ENCODE peak calls at places on chromosome 13, in six cellular contexts. One of them, this sample, is unnamed.

GRCh38 chr13:40613192-40613818 is 53.1 kb downstream of the FOXO1 start:
- DNase-seq in heart right ventricle: peak; percentile 60
- DNase-seq in CD4-positive, CD25-positive, alpha-beta regulatory T cell: peak; percentile 88
- DNase-seq in endothelial cell of umbilical vein: peak; percentile 70
- DNase-seq in CD8-positive, alpha-beta T cell: peak; percentile 57
- DNase-seq in left ventricle myocardium inferior: no peak
- DNase-seq in this sample: peak; percentile 72

GRCh38 chr13:74695021-74695800 is 561.0 kb upstream of the KLF12 start:
- DNase-seq in CD4-positive, CD25-positive, alpha-beta regulatory T cell: no peak
- DNase-seq in CD8-positive, alpha-beta T cell: no peak
- DNase-seq in left ventricle myocardium inferior: no peak
- DNase-seq in heart right ventricle: no peak
- DNase-seq in endothelial cell of umbilical vein: no peak
- DNase-seq in this sample: no peak

GRCh38 chr13:79311456-79311855 is 94.6 kb downstream of the RBM26 start:
- DNase-seq in left ventricle myocardium inferior: no peak
- DNase-seq in endothelial cell of umbilical vein: peak; percentile 72
- DNase-seq in CD8-positive, alpha-beta T cell: no peak
- DNase-seq in CD4-positive, CD25-positive, alpha-beta regulatory T cell: no peak
- DNase-seq in heart right ventricle: no peak
- DNase-seq in this sample: no peak

GRCh38 chr13:51804295-51805172 is 571 bp upstream of the DHRS12 start:
- DNase-seq in endothelial cell of umbilical vein: no peak
- DNase-seq in CD8-positive, alpha-beta T cell: no peak
- DNase-seq in heart right ventricle: peak; percentile 50
- DNase-seq in left ventricle myocardium inferior: no peak
- DNase-seq in CD4-positive, CD25-positive, alpha-beta regulatory T cell: no peak
- DNase-seq in this sample: peak; percentile 66

GRCh38 chr13:32211788-32212187 is 103.4 kb downstream of the ZAR1L start:
- DNase-seq in endothelial cell of umbilical vein: no peak
- DNase-seq in CD4-positive, CD25-positive, alpha-beta regulatory T cell: no peak
- DNase-seq in CD8-positive, alpha-beta T cell: no peak
- DNase-seq in left ventricle myocardium inferior: no peak
- DNase-seq in heart right ventricle: no peak
- DNase-seq in this sample: no peak

GRCh38 chr13:33139186-33139585 is 123.0 kb downstream of the KL start:
- DNase-seq in endothelial cell of umbilical vein: no peak
- DNase-seq in left ventricle myocardium inferior: peak; percentile 70
- DNase-seq in heart right ventricle: peak; percentile 76
- DNase-seq in CD8-positive, alpha-beta T cell: no peak
- DNase-seq in CD4-positive, CD25-positive, alpha-beta regulatory T cell: no peak
- DNase-seq in this sample: no peak

GRCh38 chr13:76764429-76764828 is 121.8 kb downstream of the KCTD12 start:
- DNase-seq in CD8-positive, alpha-beta T cell: no peak
- DNase-seq in heart right ventricle: peak; percentile 86
- DNase-seq in CD4-positive, CD25-positive, alpha-beta regulatory T cell: no peak
- DNase-seq in left ventricle myocardium inferior: peak; percentile 67
- DNase-seq in endothelial cell of umbilical vein: peak; percentile 87
- DNase-seq in this sample: no peak

GRCh38 chr13:30526612-30527217 is 61.0 kb upstream of the HMGB1 start:
- DNase-seq in CD8-positive, alpha-beta T cell: no peak
- DNase-seq in CD4-positive, CD25-positive, alpha-beta regulatory T cell: no peak
- DNase-seq in endothelial cell of umbilical vein: no peak
- DNase-seq in left ventricle myocardium inferior: peak; percentile 18
- DNase-seq in heart right ventricle: peak; percentile 6
- DNase-seq in this sample: no peak

GRCh38 chr13:107025991-107026390 is 458.1 kb upstream of the ARGLU1 start:
- DNase-seq in left ventricle myocardium inferior: peak; percentile 31
- DNase-seq in CD8-positive, alpha-beta T cell: no peak
- DNase-seq in endothelial cell of umbilical vein: no peak
- DNase-seq in CD4-positive, CD25-positive, alpha-beta regulatory T cell: no peak
- DNase-seq in heart right ventricle: peak; percentile 66
- DNase-seq in this sample: no peak

GRCh38 chr13:106513025-106513424 is 22.4 kb downstream of the EFNB2 start:
- DNase-seq in CD4-positive, CD25-positive, alpha-beta regulatory T cell: no peak
- DNase-seq in CD8-positive, alpha-beta T cell: no peak
- DNase-seq in heart right ventricle: no peak
- DNase-seq in left ventricle myocardium inferior: no peak
- DNase-seq in endothelial cell of umbilical vein: peak; percentile 81
- DNase-seq in this sample: no peak

GRCh38 chr13:21458457-21458815 is 667 bp downstream of the ZDHHC20 start:
- DNase-seq in CD4-positive, CD25-positive, alpha-beta regulatory T cell: peak; percentile 72
- DNase-seq in CD8-positive, alpha-beta T cell: peak; percentile 46
- DNase-seq in heart right ventricle: peak; percentile 23
- DNase-seq in left ventricle myocardium inferior: peak; percentile 46
- DNase-seq in endothelial cell of umbilical vein: peak; percentile 25
- DNase-seq in this sample: peak; percentile 50

DNA sequence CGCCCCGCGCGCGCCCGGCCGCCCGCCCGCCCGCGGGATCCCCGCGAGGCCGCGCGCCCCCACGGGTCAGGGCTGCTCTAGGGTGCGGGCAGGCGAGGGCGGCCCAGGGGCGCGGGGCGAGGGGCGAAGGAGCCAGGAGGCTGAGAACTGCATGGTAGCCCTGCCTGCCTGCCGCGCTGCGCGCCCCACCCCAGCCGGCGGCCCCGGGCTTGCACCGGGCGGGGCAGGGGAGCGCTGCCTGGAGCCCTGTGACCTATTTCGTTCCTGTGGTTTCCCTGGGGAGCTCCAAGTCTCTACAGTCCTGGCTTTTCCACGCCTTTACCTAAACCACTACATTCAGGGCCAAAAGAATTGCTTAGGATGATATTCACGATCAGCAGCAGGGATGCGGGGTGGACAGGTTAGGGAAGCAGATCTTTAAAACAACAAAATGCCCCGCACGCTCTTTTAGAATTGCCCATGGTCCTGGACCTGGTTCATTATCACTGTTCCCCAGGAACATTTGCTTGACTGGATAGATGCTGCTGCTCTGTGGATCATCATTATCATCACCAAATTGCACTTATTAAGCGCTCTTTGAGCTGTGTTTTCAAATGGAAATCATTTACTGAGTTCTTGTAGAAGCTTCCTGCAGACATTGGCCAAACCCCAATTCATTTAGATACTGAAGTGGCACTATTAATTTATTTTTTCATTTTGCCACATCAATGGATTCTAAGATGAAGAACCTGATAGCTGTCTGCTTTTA is 423 bp upstream of the GPR12 start:
- DNase-seq in heart right ventricle: no peak
- DNase-seq in left ventricle myocardium inferior: no peak
- DNase-seq in CD8-positive, alpha-beta T cell: no peak
- DNase-seq in CD4-positive, CD25-positive, alpha-beta regulatory T cell: no peak
- DNase-seq in endothelial cell of umbilical vein: no peak
- DNase-seq in this sample: no peak
- H3K27me3 ChIP-seq in heart right ventricle: peaks cover 83% of the 10 kb centered on the region
- H3K27me3 ChIP-seq in left ventricle myocardium inferior: peaks cover 99% of the 10 kb centered on the region
- H3K27me3 ChIP-seq in CD8-positive, alpha-beta T cell: peaks cover 8% of the 10 kb centered on the region
- H3K27me3 ChIP-seq in CD4-positive, CD25-positive, alpha-beta regulatory T cell: peaks cover 7% of the 10 kb centered on the region
- H3K27me3 ChIP-seq in endothelial cell of umbilical vein: peaks cover 40% of the 10 kb centered on the region
- H3K27me3 ChIP-seq in this sample: peaks cover 4% of the 10 kb centered on the region

DNA sequence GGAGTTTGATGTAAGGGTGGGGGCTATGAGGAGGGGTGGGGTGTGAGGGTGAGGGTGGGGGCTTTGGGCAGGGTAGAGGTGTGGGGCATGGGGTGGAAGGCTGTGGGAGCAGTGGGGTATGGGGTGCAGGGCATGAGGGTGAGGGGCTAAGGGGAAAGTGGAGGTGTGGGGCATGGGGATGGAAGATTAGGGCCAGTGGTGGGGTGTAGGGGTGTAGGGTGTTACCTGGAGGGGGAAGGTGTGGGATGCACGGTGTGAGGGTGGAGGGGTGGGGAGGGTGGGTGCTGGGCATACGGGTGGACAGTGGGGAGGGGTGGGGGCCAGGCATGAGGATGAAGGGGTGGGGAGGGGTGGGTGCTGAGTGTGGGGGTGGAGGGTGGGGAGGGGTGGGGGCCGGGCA is 22.9 kb upstream of the RASA3 start:
- DNase-seq in left ventricle myocardium inferior: no peak
- DNase-seq in endothelial cell of umbilical vein: no peak
- DNase-seq in CD4-positive, CD25-positive, alpha-beta regulatory T cell: no peak
- DNase-seq in CD8-positive, alpha-beta T cell: no peak
- DNase-seq in heart right ventricle: no peak
- DNase-seq in this sample: no peak
- H3K27me3 ChIP-seq in left ventricle myocardium inferior: peaks cover 10% of the 10 kb centered on the region
- H3K27me3 ChIP-seq in endothelial cell of umbilical vein: no peaks in the 10 kb centered on the region
- H3K27me3 ChIP-seq in CD4-positive, CD25-positive, alpha-beta regulatory T cell: no peaks in the 10 kb centered on the region
- H3K27me3 ChIP-seq in CD8-positive, alpha-beta T cell: no peaks in the 10 kb centered on the region
- H3K27me3 ChIP-seq in heart right ventricle: no peaks in the 10 kb centered on the region
- H3K27me3 ChIP-seq in this sample: no peaks in the 10 kb centered on the region

DNA sequence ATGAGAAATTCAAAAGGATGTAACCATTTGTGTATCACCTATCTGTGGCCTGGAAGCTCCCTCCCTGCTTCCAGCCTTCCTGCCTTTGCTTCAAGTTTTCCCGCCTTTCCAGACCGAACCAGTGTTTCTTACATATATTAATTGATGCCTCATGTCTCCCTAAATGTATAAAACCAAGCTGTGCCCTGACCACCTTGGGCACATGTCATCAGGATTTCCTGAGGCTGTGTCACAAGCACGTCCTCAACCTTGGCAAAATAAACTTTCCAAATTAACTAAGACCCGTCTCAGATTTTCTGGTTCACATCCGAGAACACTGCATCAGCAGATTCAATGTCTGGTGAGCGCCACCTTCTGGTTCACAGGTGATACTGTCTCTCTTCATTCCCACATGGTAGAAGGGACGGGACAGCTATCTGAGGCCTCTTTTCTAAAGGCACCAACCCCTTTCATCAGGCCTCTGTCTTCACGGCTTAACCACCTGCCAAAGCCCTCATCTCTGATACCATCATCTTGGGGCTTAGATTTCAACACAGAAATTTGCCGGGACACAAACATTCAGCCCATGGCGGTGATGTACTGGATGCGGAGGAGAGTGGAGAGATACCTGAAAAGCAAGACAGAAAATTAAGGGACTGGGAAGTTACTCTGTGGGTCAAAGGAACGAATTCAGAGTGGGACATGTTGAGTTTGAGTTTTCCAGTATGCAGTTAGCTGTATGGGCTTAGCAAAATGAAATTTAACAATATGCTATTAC is 58.7 kb upstream of the PABPC3 start:
- DNase-seq in CD8-positive, alpha-beta T cell: peak; percentile 42
- DNase-seq in left ventricle myocardium inferior: no peak
- DNase-seq in CD4-positive, CD25-positive, alpha-beta regulatory T cell: peak; percentile 71
- DNase-seq in heart right ventricle: peak; percentile 50
- DNase-seq in endothelial cell of umbilical vein: peak; percentile 46
- DNase-seq in this sample: peak; percentile 37
- H3K27me3 ChIP-seq in CD8-positive, alpha-beta T cell: no peaks in the 10 kb centered on the region
- H3K27me3 ChIP-seq in left ventricle myocardium inferior: peaks cover 77% of the 10 kb centered on the region
- H3K27me3 ChIP-seq in CD4-positive, CD25-positive, alpha-beta regulatory T cell: peaks cover 2% of the 10 kb centered on the region
- H3K27me3 ChIP-seq in heart right ventricle: peaks cover 45% of the 10 kb centered on the region
- H3K27me3 ChIP-seq in endothelial cell of umbilical vein: peaks cover 8% of the 10 kb centered on the region
- H3K27me3 ChIP-seq in this sample: no peaks in the 10 kb centered on the region

GRCh38 chr13:28531195-28531955 is 36.4 kb upstream of the FLT1 start:
- DNase-seq in CD8-positive, alpha-beta T cell: no peak
- DNase-seq in endothelial cell of umbilical vein: peak; percentile 85
- DNase-seq in heart right ventricle: peak; percentile 80
- DNase-seq in CD4-positive, CD25-positive, alpha-beta regulatory T cell: no peak
- DNase-seq in left ventricle myocardium inferior: peak; percentile 61
- DNase-seq in this sample: no peak

GRCh38 chr13:28532226-28533048 is 37.5 kb upstream of the FLT1 start:
- DNase-seq in endothelial cell of umbilical vein: peak; percentile 69
- DNase-seq in CD8-positive, alpha-beta T cell: no peak
- DNase-seq in heart right ventricle: peak; percentile 47
- DNase-seq in CD4-positive, CD25-positive, alpha-beta regulatory T cell: no peak
- DNase-seq in left ventricle myocardium inferior: peak; percentile 53
- DNase-seq in this sample: no peak

GRCh38 chr13:28529836-28530235 is 34.9 kb upstream of the FLT1 start:
- DNase-seq in CD4-positive, CD25-positive, alpha-beta regulatory T cell: no peak
- DNase-seq in CD8-positive, alpha-beta T cell: no peak
- DNase-seq in heart right ventricle: no peak
- DNase-seq in endothelial cell of umbilical vein: no peak
- DNase-seq in left ventricle myocardium inferior: no peak
- DNase-seq in this sample: no peak

GRCh38 chr13:28531956-28532225 is 37.0 kb upstream of the FLT1 start:
- DNase-seq in heart right ventricle: no peak
- DNase-seq in endothelial cell of umbilical vein: no peak
- DNase-seq in CD8-positive, alpha-beta T cell: no peak
- DNase-seq in CD4-positive, CD25-positive, alpha-beta regulatory T cell: no peak
- DNase-seq in left ventricle myocardium inferior: no peak
- DNase-seq in this sample: no peak

GRCh38 chr13:28530729-28531194 is 35.8 kb upstream of the FLT1 start:
- DNase-seq in CD8-positive, alpha-beta T cell: no peak
- DNase-seq in left ventricle myocardium inferior: no peak
- DNase-seq in CD4-positive, CD25-positive, alpha-beta regulatory T cell: no peak
- DNase-seq in heart right ventricle: no peak
- DNase-seq in endothelial cell of umbilical vein: no peak
- DNase-seq in this sample: no peak
- H3K27me3 ChIP-seq in CD8-positive, alpha-beta T cell: peaks cover 5% of the 10 kb centered on the region
- H3K27me3 ChIP-seq in left ventricle myocardium inferior: peaks cover 58% of the 10 kb centered on the region
- H3K27me3 ChIP-seq in CD4-positive, CD25-positive, alpha-beta regulatory T cell: peaks cover 24% of the 10 kb centered on the region
- H3K27me3 ChIP-seq in heart right ventricle: peaks cover 22% of the 10 kb centered on the region
- H3K27me3 ChIP-seq in endothelial cell of umbilical vein: no peaks in the 10 kb centered on the region
- H3K27me3 ChIP-seq in this sample: peaks cover 24% of the 10 kb centered on the region

GRCh38 chr13:94706854-94707399 is 5.4 kb downstream of the SOX21 start:
- DNase-seq in endothelial cell of umbilical vein: no peak
- DNase-seq in heart right ventricle: no peak
- DNase-seq in left ventricle myocardium inferior: no peak
- DNase-seq in CD8-positive, alpha-beta T cell: no peak
- DNase-seq in CD4-positive, CD25-positive, alpha-beta regulatory T cell: no peak
- DNase-seq in this sample: no peak
- H3K27me3 ChIP-seq in endothelial cell of umbilical vein: peaks cover 85% of the 10 kb centered on the region
- H3K27me3 ChIP-seq in heart right ventricle: peaks cover 98% of the 10 kb centered on the region
- H3K27me3 ChIP-seq in left ventricle myocardium inferior: peaks cover 100% of the 10 kb centered on the region
- H3K27me3 ChIP-seq in CD8-positive, alpha-beta T cell: peaks cover 36% of the 10 kb centered on the region
- H3K27me3 ChIP-seq in CD4-positive, CD25-positive, alpha-beta regulatory T cell: peaks cover 53% of the 10 kb centered on the region
- H3K27me3 ChIP-seq in this sample: peaks cover 4% of the 10 kb centered on the region

DNA sequence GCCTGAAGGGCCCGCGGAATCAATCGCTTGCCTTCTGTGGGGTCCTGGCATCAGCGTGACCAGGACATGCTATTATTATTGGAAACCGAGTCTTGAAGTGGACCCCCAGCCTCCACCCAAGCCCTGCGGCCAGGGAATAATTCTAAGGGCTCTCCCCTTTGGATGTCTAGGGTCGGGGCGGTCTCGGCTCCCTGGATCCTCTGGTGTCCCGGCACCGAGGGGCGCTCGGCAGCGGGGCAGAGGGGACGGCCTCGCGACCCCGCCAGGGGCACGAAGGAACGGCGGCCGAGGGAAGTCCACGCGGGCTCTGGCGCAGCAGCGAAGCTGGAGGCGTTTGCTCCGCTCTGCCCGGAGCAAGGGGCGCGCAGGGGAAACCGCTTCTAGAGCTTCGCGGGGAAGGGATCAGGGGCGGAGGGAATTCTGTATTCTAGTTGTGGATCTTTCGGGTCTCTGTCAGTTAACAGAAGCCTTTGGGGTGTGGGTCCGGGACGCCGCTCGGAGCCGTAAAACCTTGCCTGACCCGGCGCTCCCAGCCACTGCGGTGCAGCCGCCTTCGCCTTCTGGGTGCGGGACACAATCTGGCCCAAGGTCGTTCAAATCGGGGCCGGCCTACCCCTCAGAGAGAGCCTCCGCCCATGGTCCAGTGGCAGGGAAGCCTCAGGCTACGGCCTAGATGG is 118.2 kb downstream of the KCNRG start:
- DNase-seq in CD4-positive, CD25-positive, alpha-beta regulatory T cell: no peak
- DNase-seq in CD8-positive, alpha-beta T cell: no peak
- DNase-seq in left ventricle myocardium inferior: no peak
- DNase-seq in heart right ventricle: no peak
- DNase-seq in endothelial cell of umbilical vein: no peak
- DNase-seq in this sample: no peak
- H3K27me3 ChIP-seq in CD4-positive, CD25-positive, alpha-beta regulatory T cell: peaks cover 21% of the 10 kb centered on the region
- H3K27me3 ChIP-seq in CD8-positive, alpha-beta T cell: peaks cover 47% of the 10 kb centered on the region
- H3K27me3 ChIP-seq in left ventricle myocardium inferior: peaks cover 54% of the 10 kb centered on the region
- H3K27me3 ChIP-seq in heart right ventricle: peaks cover 29% of the 10 kb centered on the region
- H3K27me3 ChIP-seq in endothelial cell of umbilical vein: peaks cover 39% of the 10 kb centered on the region
- H3K27me3 ChIP-seq in this sample: peaks cover 30% of the 10 kb centered on the region